ENCODE peak calls at places on chromosomes 5 and 9, in six cellular contexts. J is HepG2, V is H1, C is GM12878, F is SK-N-SH, K is HL-60. L is an unnamed sample.

GRCh38 chr5:95621839-95622629 is 2.1 kb downstream of the GPR150 start:
- DNase-seq in J (no peak), V (no peak), C (no peak), F (no peak), K (no peak), L (no peak)

GRCh38 chr5:141646026-141646425 is 5.2 kb downstream of the FCHSD1 start:
- DNase-seq in J (no peak), V (no peak), C (no peak), F (no peak), K (no peak), L (no peak)

GRCh38 chr5:97141539-97141938 is 872 bp downstream of the LIX1 start:
- DNase-seq in J (no peak), V (no peak), C (no peak), F (no peak), K (no peak), L (no peak)

GRCh38 chr5:124060413-124061095 is 548.6 kb downstream of the CSNK1G3 start:
- DNase-seq in J (no peak), V (no peak), C (no peak), F (no peak), K (no peak), L (no peak)

GRCh38 chr9:90961375-90961774 is 159.8 kb downstream of the SYK start:
- DNase-seq in J (no peak), V (no peak), C (no peak), F (no peak), K (no peak), L (no peak)

GRCh38 chr9:31144614-31145013 is 1239.8 kb upstream of the ACO1 start:
- DNase-seq in J (no peak), V (no peak), C (no peak), F (no peak), K (no peak), L (no peak)

GRCh38 chr9:125255781-125256391 is 5.7 kb upstream of the GAPVD1 start:
- DNase-seq in J (peak; percentile 35), V (no peak), C (no peak), F (peak; percentile 67), K (no peak), L (peak; percentile 61)

GRCh38 chr5:29654990-29655389 is 1538.5 kb upstream of the CDH6 start:
- DNase-seq in J (no peak), V (no peak), C (no peak), F (no peak), K (no peak), L (no peak)

GRCh38 chr5:115068239-115069086 is 101.2 kb downstream of the TRIM36 start:
- DNase-seq in J (peak; percentile 73), V (no peak), C (peak; percentile 57), F (no peak), K (no peak), L (peak; percentile 24)

GRCh38 chr5:41754857-41755256 is 115.4 kb downstream of the OXCT1 start:
- DNase-seq in J (no peak), V (no peak), C (no peak), F (no peak), K (no peak), L (no peak)

GRCh38 chr5:64775288-64775687 is 6.6 kb downstream of the CWC27 start:
- DNase-seq in J (no peak), V (no peak), C (no peak), F (no peak), K (peak; percentile 21), L (no peak)

GRCh38 chr5:57862471-57863282 is 380.1 kb upstream of the ACTBL2 start:
- DNase-seq in J (no peak), V (no peak), C (no peak), F (no peak), K (no peak), L (no peak)

GRCh38 chr9:109369285-109369684 is 48.4 kb upstream of the EPB41L4B start:
- DNase-seq in J (no peak), V (no peak), C (no peak), F (no peak), K (no peak), L (no peak)

GRCh38 chr9:132639322-132639721 is 30.5 kb downstream of the DDX31 start:
- DNase-seq in J (no peak), V (no peak), C (no peak), F (no peak), K (no peak), L (no peak)
- TF ChIP-seq GABPA in J (no peak), V (no peak), C (no peak), F (no peak), K (no peak), L (no peak)

GRCh38 chr9:97484134-97484533 is 17.3 kb upstream of the TMOD1 start:
- DNase-seq in J (no peak), V (no peak), C (no peak), F (no peak), K (no peak), L (no peak)

GRCh38 chr9:97478301-97478981 is 23.0 kb upstream of the TMOD1 start:
- DNase-seq in J (peak; percentile 38), V (no peak), C (no peak), F (no peak), K (no peak), L (no peak)

GRCh38 chr9:97480174-97480573 is 21.3 kb upstream of the TMOD1 start:
- DNase-seq in J (no peak), V (no peak), C (no peak), F (no peak), K (no peak), L (no peak)

GRCh38 chr9:97480749-97481148 is 20.7 kb upstream of the TMOD1 start:
- DNase-seq in J (no peak), V (no peak), C (no peak), F (peak; percentile 58), K (no peak), L (no peak)

DNA sequence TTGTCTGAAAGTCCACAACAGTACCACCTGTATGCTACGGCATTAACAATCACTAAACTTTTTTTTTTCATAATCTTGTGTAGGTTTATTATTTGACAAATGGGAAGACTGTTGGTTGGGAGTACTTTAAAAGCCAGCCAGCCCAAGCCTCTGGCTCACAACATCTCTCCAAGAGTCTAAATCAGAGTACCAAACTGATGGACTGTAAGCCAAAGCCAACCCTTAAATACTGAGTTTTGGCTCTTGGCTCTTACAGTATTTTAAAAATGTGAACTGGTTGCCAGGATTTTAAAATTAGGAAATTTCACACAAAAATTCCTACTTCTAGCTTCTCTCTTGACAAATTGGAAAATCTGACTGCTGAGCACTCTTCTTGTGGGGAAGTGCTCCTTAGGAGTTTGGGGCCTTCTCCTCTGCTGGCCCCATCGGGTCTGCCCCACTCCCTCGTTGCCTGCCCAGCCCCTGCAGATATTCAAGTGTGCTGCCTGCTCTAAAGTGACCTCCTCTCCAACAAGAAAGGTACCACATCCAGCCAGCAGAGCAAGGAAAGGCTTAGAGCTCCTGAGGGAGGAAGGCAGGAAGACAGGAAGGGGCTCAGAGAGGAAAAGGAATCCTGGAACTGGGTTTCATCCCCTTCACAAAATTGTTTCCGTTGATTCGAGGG is 21.8 kb upstream of the TMOD1 start:
- DNase-seq in J (no peak), V (no peak), C (no peak), F (no peak), K (no peak), L (no peak)
- TF ChIP-seq GABPA in J (no peak), V (no peak), C (no peak), F (no peak), K (no peak), L (no peak)

GRCh38 chr5:466661-467310 is 23.8 kb downstream of the EXOC3 start:
- DNase-seq in J (no peak), V (no peak), C (no peak), F (no peak), K (no peak), L (no peak)
- TF ChIP-seq GABPA in J (no peak), V (no peak), C (no peak), F (no peak), K (no peak), L (no peak)

DNA sequence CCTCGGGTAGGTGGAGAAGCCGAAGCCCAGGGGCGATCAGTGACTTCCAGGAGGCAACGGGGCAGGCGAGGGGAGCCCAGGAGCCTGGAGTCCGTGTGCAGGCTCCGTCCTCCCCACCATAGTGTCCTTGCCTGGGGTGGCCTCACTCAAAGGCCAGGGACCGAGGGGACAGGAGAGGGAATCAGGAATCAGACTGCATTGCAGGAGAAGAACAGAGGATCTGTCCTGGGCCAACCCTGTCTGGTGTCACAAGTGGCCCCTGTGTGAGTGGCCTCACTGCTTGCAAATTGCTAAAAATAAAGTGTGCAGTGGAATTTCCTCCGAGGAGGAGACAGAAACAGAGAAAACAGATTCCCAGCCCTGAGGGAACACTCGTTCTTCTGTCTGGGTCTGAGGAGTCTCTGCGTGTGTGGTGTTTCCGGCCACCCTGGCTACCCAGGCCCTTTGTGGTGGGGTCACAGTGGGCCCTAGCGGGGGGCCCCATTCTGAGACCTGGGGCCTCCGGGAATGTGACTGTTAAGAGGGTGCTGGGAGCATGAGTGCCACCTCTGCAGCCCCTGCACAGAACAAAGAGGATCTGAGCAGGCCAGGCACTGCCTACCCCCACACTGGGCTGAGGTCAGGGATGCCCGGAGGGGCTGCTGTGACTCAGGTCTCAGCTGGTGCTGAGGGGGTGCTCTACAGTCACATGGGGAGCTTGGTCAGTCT is 7.5 kb downstream of the TRAF1 start:
- DNase-seq in J (no peak), V (no peak), C (no peak), F (no peak), K (no peak), L (no peak)
- TF ChIP-seq GABPA in J (no peak), V (no peak), C (no peak), F (no peak), K (no peak), L (no peak)

GRCh38 chr9:120915854-120916495 is 10.6 kb downstream of the TRAF1 start:
- DNase-seq in J (no peak), V (no peak), C (no peak), F (no peak), K (no peak), L (no peak)

GRCh38 chr9:120913673-120914266 is 12.8 kb downstream of the TRAF1 start:
- DNase-seq in J (no peak), V (no peak), C (no peak), F (no peak), K (no peak), L (peak; percentile 75)

GRCh38 chr9:120914953-120915352 is 11.6 kb downstream of the TRAF1 start:
- DNase-seq in J (no peak), V (no peak), C (no peak), F (no peak), K (no peak), L (no peak)

GRCh38 chr9:120912958-120913672 is 13.5 kb downstream of the TRAF1 start:
- DNase-seq in J (no peak), V (no peak), C (no peak), F (no peak), K (no peak), L (peak; percentile 66)

GRCh38 chr9:120914410-120914809 is 12.2 kb downstream of the TRAF1 start:
- DNase-seq in J (no peak), V (no peak), C (no peak), F (no peak), K (no peak), L (no peak)
- TF ChIP-seq GABPA in J (no peak), V (no peak), C (no peak), F (no peak), K (no peak), L (no peak)

DNA sequence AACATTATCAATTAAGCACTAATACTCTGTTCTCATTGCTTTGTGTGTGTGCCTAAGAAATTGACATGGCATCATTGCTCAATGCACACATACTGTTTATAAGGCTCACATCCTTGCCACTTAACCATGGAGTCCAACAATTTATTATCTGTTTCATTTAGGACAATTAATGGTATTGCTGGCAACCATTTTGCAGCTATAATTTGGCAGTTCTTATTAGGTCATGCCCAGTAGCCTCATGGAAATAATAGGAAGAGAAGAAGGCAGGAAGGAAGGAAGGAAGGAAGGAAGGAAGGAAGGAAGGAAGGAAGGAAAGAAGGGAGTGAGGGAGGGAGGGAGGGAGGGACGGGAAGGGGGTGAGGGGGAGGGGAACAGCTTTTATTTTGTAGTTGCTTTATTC is 285.5 kb upstream of the SLC24A2 start:
- DNase-seq in J (no peak), V (no peak), C (no peak), F (no peak), K (no peak), L (no peak)
- TF ChIP-seq GABPA in J (no peak), V (no peak), C (no peak), F (no peak), K (no peak), L (no peak)